ENCODE peak calls at places on chromosome 4, in eight cellular contexts. A is endothelial cell of umbilical vein; G is MM.1S; Y is mesendoderm; W is CD4-positive, alpha-beta memory T cell; I is Peyer's patch; R is naive thymus-derived CD4-positive, alpha-beta T cell; P is A549. L is an unnamed sample. For H3K4me1, the result is how much of the 10 kb centered on the place peaks cover.

GRCh38 chr4:74109894-74110605 is 11.1 kb upstream of the CXCL2 start:
- DNase-seq in I (no peak), G (no peak), A (no peak), Y (no peak), W (no peak), P (peak), R (no peak), L (peak)

GRCh38 chr4:51894246-51894645 is 51.3 kb downstream of the DCUN1D4 start:
- DNase-seq in W (no peak), G (no peak), Y (no peak), P (no peak), R (no peak), A (peak), I (no peak), L (peak)

GRCh38 chr4:73732759-73733431 is 7.5 kb upstream of the CXCL8 start:
- DNase-seq in I (no peak), P (no peak), G (no peak), A (peak), W (no peak), R (no peak), Y (no peak), L (no peak)

GRCh38 chr4:179225594-179225993 is 1783.4 kb upstream of the AGA start:
- DNase-seq in R (no peak), A (no peak), P (no peak), W (no peak), Y (no peak), G (no peak), I (no peak), L (no peak)

GRCh38 chr4:40363945-40364344 is 28.8 kb downstream of the CHRNA9 start:
- DNase-seq in W (no peak), G (no peak), R (no peak), Y (no peak), A (no peak), P (no peak), I (no peak), L (no peak)

GRCh38 chr4:70895846-70896435 is 6.2 kb upstream of the MOB1B start:
- DNase-seq in A (no peak), W (no peak), R (no peak), I (no peak), P (no peak), G (no peak), Y (no peak), L (no peak)

GRCh38 chr4:118683513-118683912 is 1.7 kb upstream of the METTL14 start:
- DNase-seq in P (no peak), A (no peak), R (no peak), Y (peak), G (no peak), W (no peak), I (no peak), L (no peak)

GRCh38 chr4:181479145-181479544 is 764.1 kb upstream of the TENM3 start:
- DNase-seq in A (no peak), I (no peak), W (no peak), R (no peak), G (no peak), P (no peak), Y (peak), L (no peak)

GRCh38 chr4:53917719-53918118 is 146.7 kb downstream of the CHIC2 start:
- DNase-seq in Y (no peak), G (no peak), R (no peak), P (no peak), I (no peak), W (no peak), A (peak), L (no peak)

GRCh38 chr4:53919605-53920004 is 144.8 kb downstream of the CHIC2 start:
- DNase-seq in I (no peak), A (no peak), W (no peak), G (no peak), P (no peak), Y (no peak), R (no peak), L (no peak)

GRCh38 chr4:53914313-53915016 is 149.9 kb downstream of the CHIC2 start:
- DNase-seq in P (peak), Y (no peak), A (peak), W (no peak), R (no peak), I (no peak), G (no peak), L (peak)

GRCh38 chr4:53913771-53914170 is 150.6 kb downstream of the CHIC2 start:
- DNase-seq in P (no peak), R (no peak), W (no peak), I (no peak), A (no peak), G (no peak), Y (no peak), L (no peak)

DNA sequence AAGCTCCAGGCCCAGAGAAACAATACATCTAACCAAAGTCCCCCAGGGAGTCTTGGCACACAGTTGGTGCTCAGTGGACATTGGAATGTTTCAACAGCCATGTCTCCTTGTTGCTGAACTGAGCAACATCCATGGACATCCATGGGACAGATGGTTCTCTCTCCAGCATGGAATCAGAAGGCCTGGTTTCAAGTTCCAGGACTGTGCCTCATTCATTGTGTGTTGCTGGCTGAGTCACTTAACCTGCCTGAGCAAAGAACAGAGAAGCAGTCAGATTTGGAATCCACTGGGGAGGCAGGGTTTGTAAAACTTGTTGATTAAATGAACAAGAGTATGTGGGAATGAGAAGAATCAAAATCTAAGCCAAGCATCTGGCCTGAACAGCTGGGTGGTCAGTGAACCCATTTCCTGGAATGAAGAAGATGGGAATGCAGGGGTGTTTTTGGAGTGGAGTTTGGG is 147.9 kb downstream of the CHIC2 start:
- DNase-seq in P (no peak), I (no peak), Y (no peak), R (no peak), G (no peak), A (peak), W (no peak), L (no peak)
- H3K4me1 ChIP-seq in P (under half), I (under half), Y (under half), R (under half), G (under half), A (under half), W (under half), L (under half)

GRCh38 chr4:120070191-120070590 is 3.5 kb upstream of the MAD2L1 start:
- DNase-seq in P (no peak), Y (no peak), W (no peak), A (peak), R (no peak), I (no peak), G (no peak), L (no peak)

GRCh38 chr4:120062663-120063195 is 3.9 kb downstream of the MAD2L1 start:
- DNase-seq in G (no peak), P (no peak), I (no peak), A (no peak), W (no peak), Y (no peak), R (no peak), L (no peak)

GRCh38 chr4:120064887-120065286 is 1.8 kb downstream of the MAD2L1 start:
- DNase-seq in R (no peak), A (no peak), P (no peak), Y (no peak), G (no peak), I (no peak), W (no peak), L (no peak)

GRCh38 chr4:120066182-120066524 is 495 bp downstream of the MAD2L1 start:
- DNase-seq in Y (peak), G (peak), P (peak), R (no peak), I (no peak), A (no peak), W (no peak), L (no peak)

DNA sequence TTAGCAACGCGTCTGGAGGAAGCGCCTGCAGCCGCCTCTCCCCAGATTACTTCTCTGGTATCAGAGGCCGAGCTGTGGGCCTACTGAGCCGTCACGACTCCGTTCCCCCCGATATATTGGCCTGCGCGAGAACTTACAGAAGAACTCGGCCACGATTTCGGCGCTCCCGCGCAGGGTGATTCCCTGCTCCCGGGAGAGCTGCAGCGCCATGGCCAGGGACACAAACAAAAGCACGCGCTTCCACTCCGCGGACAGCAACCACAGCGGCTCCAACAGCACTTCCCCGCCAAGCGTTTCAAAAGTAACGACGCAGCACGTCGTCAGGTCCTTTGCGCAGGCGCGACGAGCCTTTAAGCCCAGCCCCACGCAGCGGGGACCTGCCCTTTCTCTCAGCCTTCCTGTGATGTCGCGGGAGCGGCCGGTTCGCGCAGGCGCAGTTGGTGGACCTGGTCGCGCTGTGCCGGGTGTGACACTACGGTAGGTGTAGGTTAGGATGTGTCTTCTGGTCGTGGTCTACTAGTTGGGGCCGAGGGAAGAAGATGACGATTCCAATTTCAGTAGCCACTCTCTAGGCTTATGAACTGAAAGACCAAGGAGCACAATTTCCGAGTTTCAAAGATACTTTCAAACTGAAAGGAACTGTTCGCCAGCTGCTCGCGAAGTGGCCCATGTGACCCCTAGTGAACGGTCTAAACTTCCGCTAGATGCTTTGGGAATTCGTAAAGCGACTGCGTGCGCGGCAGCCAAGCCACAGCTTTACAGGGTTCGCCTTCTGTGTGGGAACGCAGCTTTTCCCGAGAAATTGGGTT is at the start of gene MAD2L1:
- DNase-seq in G (peak), P (peak), W (peak), I (peak), R (peak), A (peak), Y (peak), L (peak)
- H3K4me1 ChIP-seq in G (under half), P (under half), W (half or more), I (under half), R (under half), A (under half), Y (under half), L (under half)

DNA sequence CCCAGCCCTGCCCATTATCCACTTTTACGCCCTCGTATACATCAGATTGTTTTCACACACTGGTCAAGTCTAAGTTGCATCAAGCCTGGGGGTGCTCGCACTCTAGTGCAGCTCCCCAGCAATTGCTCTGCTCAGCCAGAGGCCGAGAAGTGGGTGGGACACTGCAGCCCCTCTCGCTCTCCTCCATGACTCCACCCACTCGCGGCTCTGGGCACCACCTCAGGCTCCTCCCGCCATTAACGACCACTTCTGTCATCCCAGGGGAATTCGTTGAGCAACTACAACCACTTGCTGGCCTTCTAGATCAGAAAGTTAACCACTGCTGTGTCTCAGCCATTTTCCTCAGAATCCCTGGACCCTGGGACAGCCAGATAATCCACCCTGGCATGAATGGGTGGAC is 53.6 kb downstream of the ETNPPL start:
- DNase-seq in Y (peak), P (no peak), G (no peak), I (no peak), W (no peak), R (no peak), A (no peak), L (no peak)
- H3K4me1 ChIP-seq in Y (under half), P (under half), G (under half), I (under half), W (under half), R (under half), A (under half), L (under half)

DNA sequence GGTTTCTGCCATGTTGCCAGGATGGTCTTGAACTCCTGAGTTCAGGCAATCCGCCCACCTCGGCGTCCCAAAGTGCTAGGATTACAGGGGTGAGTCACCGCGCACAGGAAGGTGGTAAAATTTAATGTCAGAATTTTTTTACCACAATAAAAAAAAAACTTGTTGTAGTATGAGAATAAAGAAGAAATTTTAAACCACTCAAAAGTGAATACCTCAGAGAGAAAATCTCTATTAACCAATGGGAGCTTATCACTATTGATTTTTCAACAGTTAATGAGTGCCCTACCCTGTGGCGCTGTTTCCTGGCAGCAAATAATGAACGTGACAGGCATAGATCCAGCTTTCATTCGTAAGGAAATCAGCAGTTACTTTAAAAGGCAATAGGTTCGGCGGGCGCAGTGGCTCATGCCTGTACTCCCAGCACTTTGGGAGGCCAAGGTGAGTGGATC is 32.7 kb upstream of the SLC25A4 start:
- DNase-seq in I (no peak), G (no peak), W (no peak), Y (no peak), P (no peak), A (no peak), R (no peak), L (no peak)
- H3K4me1 ChIP-seq in I (under half), G (under half), W (under half), Y (under half), P (under half), A (under half), R (under half), L (under half)

DNA sequence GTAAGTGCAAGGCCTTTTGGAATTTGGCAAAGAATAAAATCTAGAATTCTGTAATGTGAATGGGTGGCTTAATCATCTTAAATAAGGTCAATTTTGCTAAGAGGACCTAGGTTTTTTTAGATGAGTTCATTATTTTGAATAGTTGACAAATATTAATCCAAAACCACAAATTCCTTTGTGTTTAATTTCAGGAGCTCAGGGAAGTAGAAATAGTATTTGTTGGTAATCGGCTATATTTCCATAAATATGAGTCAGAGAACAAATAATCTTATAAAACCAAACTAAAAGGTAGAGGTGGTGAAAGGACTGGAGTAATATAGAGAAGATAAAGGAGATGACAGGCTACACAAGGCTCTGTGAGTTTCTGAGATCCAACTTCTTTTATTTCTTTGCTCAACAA is 190.4 kb upstream of the TLL1 start:
- DNase-seq in Y (no peak), A (no peak), I (no peak), W (no peak), G (no peak), P (no peak), R (no peak), L (no peak)
- H3K4me1 ChIP-seq in Y (under half), A (under half), I (under half), W (under half), G (under half), P (under half), R (under half), L (under half)

DNA sequence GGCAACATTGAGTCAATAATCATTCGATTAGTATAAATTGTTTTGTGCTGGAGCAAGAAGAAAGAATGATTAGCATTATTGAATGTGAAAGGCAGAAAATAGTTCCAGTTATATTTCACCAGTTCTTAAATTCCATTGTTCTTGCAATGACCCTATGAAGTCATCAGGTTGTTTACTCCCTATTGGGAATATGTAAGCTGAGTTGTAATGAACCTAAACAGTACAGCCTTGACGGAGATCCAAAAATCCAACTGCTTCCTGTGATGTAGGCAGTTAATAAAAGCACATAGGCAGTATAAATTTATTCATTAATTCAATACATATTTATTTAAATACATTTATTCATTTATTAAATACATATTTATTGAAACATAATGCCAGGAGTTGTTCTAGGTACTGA is 947.5 kb downstream of the PCDH7 start:
- DNase-seq in A (no peak), G (no peak), R (no peak), I (no peak), P (no peak), Y (no peak), W (no peak), L (no peak)
- H3K4me1 ChIP-seq in A (under half), G (under half), R (under half), I (under half), P (under half), Y (under half), W (under half), L (under half)

DNA sequence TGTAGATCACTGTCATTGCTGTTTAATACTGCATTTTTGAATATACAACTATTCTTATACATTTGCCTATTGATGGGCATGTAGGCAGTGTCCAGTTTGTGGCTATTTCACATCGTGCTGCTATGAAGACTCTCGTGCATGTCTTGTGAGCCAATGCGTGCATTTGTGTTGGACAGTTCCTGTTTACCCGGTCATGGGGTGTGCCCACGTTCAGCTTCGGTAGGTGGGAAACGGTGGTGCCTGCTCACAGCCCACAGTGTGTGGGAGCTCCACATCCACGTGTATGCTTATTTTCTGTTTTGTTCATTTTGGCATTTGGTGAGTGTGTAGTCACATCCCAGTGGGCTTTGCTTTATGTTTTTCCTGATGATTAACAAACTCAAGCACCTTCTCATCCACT is 19.7 kb upstream of the RNF212 start:
- DNase-seq in A (no peak), I (no peak), Y (no peak), W (no peak), R (no peak), P (no peak), G (no peak), L (no peak)
- H3K4me1 ChIP-seq in A (under half), I (under half), Y (under half), W (under half), R (under half), P (under half), G (under half), L (under half)

DNA sequence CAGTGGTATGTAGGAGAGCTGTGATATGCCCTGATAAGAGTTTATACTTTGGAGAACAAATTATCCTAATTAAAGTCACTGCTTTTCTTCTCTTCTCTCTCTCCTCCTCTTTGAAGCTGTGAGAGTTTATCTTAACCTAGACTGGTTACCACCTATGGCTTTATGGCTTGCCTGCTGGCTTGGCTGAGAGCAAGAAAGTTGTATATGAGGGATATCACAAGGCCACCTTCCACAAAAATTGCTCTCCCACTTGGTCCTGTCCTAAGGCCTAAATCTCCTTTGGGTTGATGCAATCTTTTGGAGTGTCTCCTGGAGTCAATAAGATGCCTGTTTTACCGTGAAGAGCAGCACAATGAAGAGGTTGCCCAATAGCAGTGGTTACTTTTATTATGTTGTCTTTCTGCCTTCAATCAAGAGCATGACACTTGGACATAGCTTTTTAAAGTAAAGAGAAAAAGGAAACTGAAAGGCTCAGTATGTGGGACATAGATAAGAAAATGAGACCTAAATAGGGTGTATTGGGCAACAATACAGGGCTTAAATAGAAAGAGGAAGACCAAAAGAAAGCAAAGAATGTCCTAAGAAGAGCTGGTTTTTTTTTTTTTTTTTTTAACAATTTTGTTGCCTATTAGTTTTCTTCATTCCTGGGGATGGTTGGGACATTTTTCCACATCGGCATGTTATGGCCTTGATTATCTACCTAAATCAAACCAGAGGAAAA is 9.2 kb downstream of the GUCY1A1 start:
- DNase-seq in R (no peak), G (peak), Y (peak), W (no peak), A (no peak), I (no peak), P (no peak), L (no peak)
- H3K4me1 ChIP-seq in R (under half), G (under half), Y (under half), W (under half), A (under half), I (under half), P (under half), L (under half)